ENCODE peak calls at places on chromosomes 4 and X, in nine cellular contexts. X is ACHN; O is activated CD8-positive, alpha-beta memory T cell treated with anti-CD3 and anti-CD28 coated beads for 4 hours; I is stimulated activated CD8-positive, alpha-beta memory T cell treated with anti-CD3 and anti-CD28 coated beads, Interleukin-7, amount 100 ng/mL, for 4 hours; N is NT2/D1; Q is KG1; F is activated naive CD8-positive, alpha-beta T cell treated with anti-CD3 and anti-CD28 coated beads, Interleukin-2, amount 10 ng/mL, durations not matched to agents 7 days and 5 days; E is ureter; U is LoVo. D is an unnamed sample.
A peak's percentile ranks its signal among the peaks of the same experiment; 100 is the strongest.

GRCh38 chrX:44915361-44915868 is 42.4 kb downstream of the KDM6A start:
- DNase-seq in N (no peak), O (no peak), U (no peak), X (no peak), F (no peak), Q (no peak), E (no peak), I (no peak), D (no peak)

GRCh38 chr4:137307806-137308205 is 224.5 kb downstream of the PCDH18 start:
- DNase-seq in X (no peak), O (no peak), N (no peak), I (no peak), U (no peak), E (no peak), F (no peak), Q (no peak), D (no peak)

GRCh38 chr4:184807261-184807660 is 18.5 kb downstream of the ACSL1 start:
- DNase-seq in E (no peak), X (no peak), O (no peak), Q (no peak), F (no peak), I (no peak), U (no peak), N (no peak), D (no peak)

GRCh38 chrX:2330910-2331309 is 169.9 kb downstream of the DHRSX start:
- DNase-seq in E (no peak), Q (no peak), N (no peak), I (no peak), O (no peak), X (no peak), F (no peak), U (no peak), D (no peak)

GRCh38 chrX:16162391-16162790 is 4.9 kb upstream of the MAGEB17 start:
- DNase-seq in O (no peak), X (no peak), Q (no peak), U (no peak), N (no peak), E (no peak), I (no peak), F (no peak), D (no peak)

GRCh38 chrX:68487924-68488323 is 10.9 kb upstream of the YIPF6 start:
- DNase-seq in I (no peak), F (no peak), N (no peak), O (no peak), Q (no peak), X (no peak), U (no peak), E (no peak), D (no peak)

GRCh38 chr4:807792-808191 is 18.1 kb downstream of the CPLX1 start:
- DNase-seq in U (no peak), E (no peak), X (no peak), F (no peak), N (no peak), I (no peak), Q (no peak), O (no peak), D (no peak)

GRCh38 chrX:73267979-73268378 is 53.3 kb upstream of the NAP1L2 start:
- DNase-seq in F (no peak), N (no peak), Q (no peak), O (no peak), U (no peak), E (no peak), I (no peak), X (no peak), D (no peak)

GRCh38 chr4:3369781-3370660 is 71.7 kb upstream of the HGFAC start:
- DNase-seq in F (no peak), I (no peak), X (no peak), U (no peak), O (no peak), E (no peak), N (peak; percentile 66), Q (peak; percentile 57), D (no peak)

GRCh38 chr4:128107766-128108165 is 46.7 kb downstream of the LARP1B start:
- DNase-seq in U (no peak), N (no peak), E (no peak), F (no peak), O (no peak), Q (no peak), X (peak; percentile 77), I (no peak), D (no peak)

GRCh38 chrX:103716967-103717366 is 6.3 kb downstream of the TMEM31 start:
- DNase-seq in U (peak; percentile 66), N (no peak), E (no peak), Q (no peak), I (no peak), O (no peak), F (no peak), X (peak; percentile 37), D (no peak)

GRCh38 chrX:49988128-49988527 is 65.7 kb downstream of the CLCN5 start:
- DNase-seq in F (no peak), N (no peak), Q (no peak), E (no peak), X (no peak), O (no peak), U (no peak), I (no peak), D (no peak)

GRCh38 chrX:53320543-53321215 is 39.3 kb upstream of the IQSEC2 start:
- DNase-seq in U (no peak), Q (no peak), E (no peak), F (peak; percentile 33), I (no peak), N (no peak), O (no peak), X (no peak), D (no peak)

GRCh38 chrX:70398899-70399298 is 24.2 kb upstream of the GDPD2 start:
- DNase-seq in N (no peak), F (no peak), O (no peak), I (no peak), E (no peak), U (no peak), X (no peak), Q (peak; percentile 0), D (no peak)

GRCh38 chr4:789571-790465 is 36.1 kb downstream of the CPLX1 start:
- DNase-seq in O (no peak), I (no peak), N (no peak), Q (no peak), X (no peak), U (no peak), E (no peak), F (no peak), D (no peak)

GRCh38 chrX:136318895-136319597 is 18.3 kb downstream of the ADGRG4 start:
- DNase-seq in X (no peak), E (no peak), U (no peak), Q (no peak), F (no peak), O (no peak), N (no peak), I (no peak), D (no peak)

GRCh38 chrX:101206471-101206870 is 13.1 kb upstream of the DRP2 start:
- DNase-seq in I (no peak), O (no peak), U (peak; percentile 0), E (no peak), X (peak; percentile 23), N (no peak), F (no peak), Q (no peak), D (no peak)

GRCh38 chr4:125359960-125360628 is 45.3 kb downstream of the FAT4 start:
- DNase-seq in U (no peak), F (no peak), N (no peak), Q (no peak), O (no peak), I (no peak), E (no peak), X (no peak), D (no peak)

GRCh38 chr4:80307774-80308465 is 27.6 kb upstream of the CFAP299 start:
- DNase-seq in O (no peak), E (no peak), X (peak; percentile 37), N (no peak), U (no peak), Q (no peak), I (no peak), F (no peak), D (no peak)

GRCh38 chr4:138790993-138791392 is 224.6 kb upstream of the NOCT start:
- DNase-seq in F (no peak), U (no peak), N (no peak), O (no peak), X (no peak), E (no peak), I (no peak), Q (peak; percentile 4), D (no peak)

GRCh38 chr4:1583051-1583785 is 100.9 kb downstream of the FAM53A start:
- DNase-seq in N (no peak), E (no peak), X (no peak), U (no peak), I (no peak), Q (no peak), F (no peak), O (no peak), D (no peak)

GRCh38 chrX:112820364-112821308 is 20.0 kb downstream of the AMOT start:
- DNase-seq in Q (no peak), F (no peak), U (peak; percentile 6), I (no peak), N (no peak), O (no peak), X (no peak), E (no peak), D (no peak)

GRCh38 chr4:105624530-105624929 is 72.1 kb downstream of the ARHGEF38 start:
- DNase-seq in E (no peak), O (no peak), U (peak; percentile 26), N (no peak), Q (no peak), X (peak; percentile 55), F (no peak), I (no peak), D (no peak)